ENCODE peak calls at places on chromosomes 4 and X, in nine cellular contexts. K is tibial artery; B is hepatocyte; Y is AG04450; L is CD4-positive, alpha-beta T cell; P is astrocyte; E is mammary epithelial cell; W is MCF 10A; G is glutamatergic neuron. D is an unnamed sample.

GRCh38 chr4:1082215-1083182 is 30.9 kb downstream of the RNF212 start:
- DNase-seq in K (peak), B (peak), Y (peak), L (no peak), P (peak), E (peak), W (peak), G (no peak), D (peak)

GRCh38 chr4:24515698-24516097 is 68.7 kb downstream of the DHX15 start:
- DNase-seq in K (no peak), B (no peak), Y (no peak), L (no peak), P (no peak), E (no peak), W (no peak), G (no peak), D (no peak)

GRCh38 chr4:59381591-59381990 is 1818.5 kb upstream of the ADGRL3 start:
- DNase-seq in K (no peak), B (no peak), Y (no peak), L (no peak), P (no peak), E (no peak), W (peak), G (no peak), D (no peak)

GRCh38 chrX:82218361-82218760 is 1016.5 kb downstream of the SH3BGRL start:
- DNase-seq in K (no peak), B (peak), Y (no peak), L (no peak), P (no peak), E (peak), W (peak), G (no peak), D (no peak)

GRCh38 chr4:149997881-149998421 is 80.3 kb upstream of the DCLK2 start:
- DNase-seq in K (no peak), B (peak), Y (no peak), L (no peak), P (peak), E (peak), W (peak), G (no peak), D (no peak)

GRCh38 chrX:70132877-70133302 is 357 bp upstream of the IGBP1 start:
- DNase-seq in K (no peak), B (no peak), Y (no peak), L (no peak), P (no peak), E (peak), W (no peak), G (no peak), D (no peak)

GRCh38 chr4:26058537-26058936 is 144.5 kb downstream of the SMIM20 start:
- DNase-seq in K (no peak), B (peak), Y (no peak), L (no peak), P (no peak), E (peak), W (peak), G (no peak), D (no peak)

GRCh38 chr4:177051473-177052060 is 258.1 kb upstream of the NEIL3 start:
- DNase-seq in K (no peak), B (peak), Y (no peak), L (no peak), P (no peak), E (peak), W (peak), G (no peak), D (no peak)

GRCh38 chrX:24357101-24357500 is 3.3 kb upstream of the SUPT20HL1 start:
- DNase-seq in K (no peak), B (no peak), Y (no peak), L (no peak), P (no peak), E (no peak), W (no peak), G (no peak), D (no peak)

GRCh38 chr4:85398276-85398675 is 76.7 kb upstream of the ARHGAP24 start:
- DNase-seq in K (no peak), B (peak), Y (no peak), L (no peak), P (peak), E (no peak), W (no peak), G (no peak), D (no peak)

GRCh38 chr4:4717692-4718091 is 141.8 kb upstream of the MSX1 start:
- DNase-seq in K (no peak), B (no peak), Y (no peak), L (no peak), P (no peak), E (no peak), W (no peak), G (no peak), D (no peak)

GRCh38 chr4:181711387-181711786 is 531.8 kb upstream of the TENM3 start:
- DNase-seq in K (no peak), B (no peak), Y (no peak), L (no peak), P (no peak), E (no peak), W (no peak), G (no peak), D (no peak)

GRCh38 chrX:1531106-1531890 is 5.7 kb downstream of the P2RY8 start:
- DNase-seq in K (no peak), B (no peak), Y (no peak), L (no peak), P (no peak), E (no peak), W (no peak), G (no peak), D (no peak)

GRCh38 chr4:56909083-56909981 is 1.6 kb downstream of the REST start:
- DNase-seq in K (peak), B (peak), Y (no peak), L (no peak), P (peak), E (peak), W (peak), G (peak), D (peak)

GRCh38 chr4:86848732-86849617 is at the start of gene SLC10A6:
- DNase-seq in K (no peak), B (no peak), Y (no peak), L (no peak), P (no peak), E (no peak), W (peak), G (no peak), D (no peak)

GRCh38 chrX:131213400-131213799 is 75.7 kb downstream of the IGSF1 start:
- DNase-seq in K (no peak), B (no peak), Y (no peak), L (no peak), P (no peak), E (no peak), W (no peak), G (no peak), D (no peak)

GRCh38 chr4:128068927-128069326 is 7.8 kb downstream of the LARP1B start:
- DNase-seq in K (no peak), B (no peak), Y (no peak), L (no peak), P (no peak), E (peak), W (peak), G (peak), D (no peak)

GRCh38 chrX:22666441-22666840 is 333.3 kb upstream of the DDX53 start:
- DNase-seq in K (no peak), B (peak), Y (no peak), L (no peak), P (no peak), E (peak), W (peak), G (peak), D (no peak)

GRCh38 chr4:169092889-169093522 is 83.0 kb upstream of the CBR4 start:
- DNase-seq in K (no peak), B (no peak), Y (no peak), L (no peak), P (no peak), E (no peak), W (no peak), G (no peak), D (no peak)

GRCh38 chr4:186936496-186937375 is 213.1 kb upstream of the FAT1 start:
- DNase-seq in K (no peak), B (peak), Y (no peak), L (no peak), P (peak), E (peak), W (peak), G (no peak), D (no peak)

GRCh38 chr4:8538703-8539567 is 41.3 kb upstream of the GPR78 start:
- DNase-seq in K (no peak), B (no peak), Y (no peak), L (no peak), P (peak), E (peak), W (peak), G (no peak), D (no peak)

GRCh38 chr4:38314663-38315062 is 349.3 kb upstream of the KLF3 start:
- DNase-seq in K (no peak), B (no peak), Y (no peak), L (no peak), P (no peak), E (peak), W (peak), G (no peak), D (no peak)

GRCh38 chrX:71533850-71534515 is 1.1 kb downstream of the OGT start:
- DNase-seq in K (peak), B (peak), Y (no peak), L (peak), P (peak), E (peak), W (peak), G (peak), D (peak)

GRCh38 chr4:173362666-173363065 is 8.1 kb upstream of the SAP30 start:
- DNase-seq in K (no peak), B (no peak), Y (no peak), L (no peak), P (no peak), E (no peak), W (no peak), G (no peak), D (no peak)

GRCh38 chrX:154541896-154542722 is 4.5 kb downstream of the G6PD start:
- DNase-seq in K (peak), B (peak), Y (peak), L (no peak), P (peak), E (peak), W (peak), G (no peak), D (peak)

GRCh38 chr4:17967078-17967477 is 54.5 kb downstream of the LCORL start:
- DNase-seq in K (no peak), B (no peak), Y (no peak), L (no peak), P (no peak), E (no peak), W (no peak), G (no peak), D (no peak)

GRCh38 chr4:2352171-2352570 is 66.3 kb downstream of the ZFYVE28 start:
- DNase-seq in K (peak), B (peak), Y (no peak), L (no peak), P (no peak), E (no peak), W (no peak), G (no peak), D (no peak)

GRCh38 chrX:39472161-39472560 is 625.6 kb downstream of the BCOR start:
- DNase-seq in K (no peak), B (no peak), Y (no peak), L (no peak), P (no peak), E (no peak), W (no peak), G (no peak), D (no peak)

GRCh38 chr4:184815046-184815877 is 10.5 kb downstream of the ACSL1 start:
- DNase-seq in K (peak), B (peak), Y (no peak), L (no peak), P (peak), E (peak), W (peak), G (no peak), D (no peak)

GRCh38 chrX:63784902-63785692 is at the start of gene ARHGEF9:
- DNase-seq in K (peak), B (peak), Y (no peak), L (no peak), P (no peak), E (no peak), W (no peak), G (peak), D (no peak)

GRCh38 chr4:17624821-17625220 is 10.4 kb downstream of the MED28 start:
- DNase-seq in K (no peak), B (no peak), Y (no peak), L (no peak), P (no peak), E (no peak), W (no peak), G (no peak), D (no peak)

GRCh38 chrX:140733766-140734342 is 24.3 kb downstream of the LINC00632 start:
- DNase-seq in K (no peak), B (peak), Y (no peak), L (no peak), P (peak), E (peak), W (peak), G (peak), D (no peak)

GRCh38 chr4:86331362-86331761 is 28.5 kb downstream of the MAPK10 start:
- DNase-seq in K (no peak), B (peak), Y (no peak), L (no peak), P (no peak), E (no peak), W (no peak), G (no peak), D (no peak)

GRCh38 chrX:103585421-103586313 is at the start of gene TCEAL4:
- DNase-seq in K (peak), B (peak), Y (no peak), L (peak), P (no peak), E (peak), W (peak), G (peak), D (no peak)

GRCh38 chr4:4542824-4543485 is 1.1 kb upstream of the STX18 start:
- DNase-seq in K (no peak), B (no peak), Y (no peak), L (no peak), P (no peak), E (peak), W (peak), G (no peak), D (no peak)

DNA sequence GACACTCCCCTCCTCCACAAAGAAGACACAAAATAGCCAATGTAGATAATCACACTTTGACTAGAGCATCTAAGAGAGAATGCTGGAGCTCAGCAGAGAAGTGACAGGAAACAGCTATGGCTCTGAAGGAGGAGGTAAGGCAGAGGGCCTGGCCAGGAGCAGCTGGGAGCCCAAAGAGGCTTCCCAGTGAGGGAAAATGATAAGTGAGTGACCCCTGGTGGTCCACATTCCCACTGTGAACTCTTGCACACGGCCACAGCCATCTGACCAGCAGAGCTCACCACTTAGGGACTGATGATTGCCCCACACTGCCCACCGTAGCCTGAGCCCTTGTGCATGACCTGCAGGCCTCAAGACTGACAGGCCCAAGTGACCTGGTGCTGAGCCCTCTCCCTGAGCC is 162.7 kb upstream of the GALNTL6 start:
- DNase-seq in K (no peak), B (no peak), Y (no peak), L (no peak), P (no peak), E (no peak), W (peak), G (peak), D (no peak)
- TF ChIP-seq CTCF in K (no peak), B (no peak), Y (no peak), L (no peak), P (no peak), E (no peak), W (no peak), G (peak), D (no peak)

GRCh38 chr4:167614866-167615265 is 380.6 kb upstream of the SPOCK3 start:
- DNase-seq in K (no peak), B (peak), Y (no peak), L (no peak), P (peak), E (peak), W (no peak), G (no peak), D (no peak)

GRCh38 chr4:167616471-167616870 is 382.2 kb upstream of the SPOCK3 start:
- DNase-seq in K (no peak), B (no peak), Y (no peak), L (no peak), P (peak), E (no peak), W (no peak), G (no peak), D (no peak)

DNA sequence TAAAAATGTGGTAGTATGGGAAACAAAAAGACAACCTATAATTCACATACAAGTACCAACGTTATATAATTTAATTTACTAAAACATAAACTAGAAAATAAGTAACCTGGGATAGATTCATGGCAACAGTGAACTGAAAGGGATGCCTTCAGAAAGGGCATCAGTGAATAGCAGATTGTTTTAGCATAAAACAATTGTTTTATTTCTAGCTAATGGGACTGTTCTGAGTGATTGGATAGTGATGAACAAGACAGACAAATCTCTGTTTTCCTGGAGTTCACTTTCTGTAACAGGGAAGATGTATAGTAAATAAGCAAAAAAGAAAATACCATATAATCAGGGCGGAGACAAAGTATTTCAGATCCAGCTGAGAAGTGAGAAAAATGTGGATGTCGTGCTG is 379.1 kb upstream of the SPOCK3 start:
- DNase-seq in K (no peak), B (no peak), Y (no peak), L (no peak), P (no peak), E (no peak), W (no peak), G (no peak), D (no peak)
- TF ChIP-seq CTCF in K (no peak), B (no peak), Y (no peak), L (no peak), P (no peak), E (no peak), W (no peak), G (no peak), D (no peak)

GRCh38 chrX:19382500-19383145 is 38.9 kb downstream of the PDHA1 start:
- DNase-seq in K (no peak), B (peak), Y (no peak), L (peak), P (no peak), E (peak), W (peak), G (peak), D (peak)
- TF ChIP-seq CTCF in K (peak), B (peak), Y (peak), L (peak), P (peak), E (peak), W (peak), G (peak), D (peak)

DNA sequence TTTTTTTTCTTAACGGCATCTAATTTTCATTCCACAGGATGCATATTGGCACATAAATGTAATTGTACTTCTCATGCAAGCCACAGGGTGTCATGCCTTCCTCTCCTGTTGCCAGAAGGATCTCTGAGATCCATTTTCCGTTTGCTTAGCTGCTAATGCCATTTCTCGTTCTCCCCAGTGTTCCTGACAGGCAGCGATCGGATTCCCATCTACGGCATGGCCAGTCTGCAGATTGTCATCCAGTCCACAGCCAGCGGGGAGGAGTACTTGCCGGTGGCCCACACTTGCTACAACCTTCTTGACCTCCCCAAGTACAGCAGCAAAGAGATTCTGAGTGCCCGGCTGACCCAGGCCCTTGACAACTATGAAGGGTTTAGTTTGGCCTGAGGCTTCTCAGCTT is 8.9 kb upstream of the NAP1L5 start:
- DNase-seq in K (no peak), B (peak), Y (peak), L (no peak), P (peak), E (peak), W (peak), G (no peak), D (no peak)
- TF ChIP-seq CTCF in K (peak), B (peak), Y (peak), L (no peak), P (peak), E (peak), W (peak), G (peak), D (no peak)